ENCODE peak calls at places on chromosomes 5 and 9, in seven cellular contexts. L, R, I, K, M, Z and W are unnamed samples.

GRCh38 chr5:176648467-176649194 is 1.3 kb downstream of the TSPAN17 start:
- DNase-seq in M (peak), Z (no peak), I (no peak), L (no peak), R (no peak), K (no peak), W (no peak)

GRCh38 chr5:16970826-16971225 is 34.7 kb upstream of the MYO10 start:
- DNase-seq in L (no peak), K (no peak), M (no peak), I (no peak), R (no peak), Z (no peak), W (no peak)

GRCh38 chr5:102865510-102866314 is 110.6 kb downstream of the PAM start:
- DNase-seq in L (peak), I (peak), R (peak), M (no peak), K (peak), Z (peak), W (no peak)

GRCh38 chr5:176438959-176439757 is 9.0 kb upstream of the FAF2 start:
- DNase-seq in L (no peak), I (no peak), M (no peak), R (no peak), K (no peak), Z (no peak), W (no peak)

GRCh38 chr9:133782157-133783130 is 44.3 kb upstream of the SARDH start:
- DNase-seq in Z (peak), R (peak), K (peak), L (peak), I (peak), M (peak), W (peak)

GRCh38 chr9:130881516-130881915 is 15.1 kb downstream of the QRFP start:
- DNase-seq in L (no peak), K (no peak), R (no peak), Z (no peak), I (no peak), M (peak), W (no peak)

GRCh38 chr5:69374911-69375446 is 5.4 kb downstream of the RAD17 start:
- DNase-seq in M (no peak), L (no peak), I (no peak), Z (no peak), K (no peak), R (no peak), W (no peak)

GRCh38 chr5:40436535-40437237 is 243.0 kb upstream of the PTGER4 start:
- DNase-seq in R (no peak), L (no peak), Z (no peak), I (no peak), M (no peak), K (no peak), W (no peak)

GRCh38 chr9:131275332-131276106 is 791 bp downstream of the FAM78A start:
- DNase-seq in I (no peak), Z (no peak), K (no peak), M (peak), R (peak), L (peak), W (no peak)

GRCh38 chr5:143576721-143577484 is 173.4 kb upstream of the NR3C1 start:
- DNase-seq in R (no peak), I (no peak), L (no peak), M (no peak), K (no peak), Z (no peak), W (no peak)

GRCh38 chr9:108072740-108073139 is 583.2 kb upstream of the KLF4 start:
- DNase-seq in R (no peak), L (no peak), M (no peak), K (no peak), Z (no peak), I (no peak), W (no peak)

GRCh38 chr9:115350548-115350947 is 232.6 kb upstream of the TNC start:
- DNase-seq in M (no peak), K (no peak), Z (no peak), I (no peak), R (no peak), L (no peak), W (no peak)

GRCh38 chr5:31757813-31758212 is 118.9 kb downstream of the PDZD2 start:
- DNase-seq in R (no peak), M (no peak), L (no peak), K (peak), I (no peak), Z (no peak), W (no peak)

GRCh38 chr9:127567119-127567897 is 44.8 kb upstream of the STXBP1 start:
- DNase-seq in K (peak), Z (peak), I (no peak), M (peak), L (peak), R (no peak), W (no peak)

GRCh38 chr5:141557681-141558136 is 61.1 kb downstream of the DIAPH1 start:
- DNase-seq in Z (peak), K (peak), L (peak), R (peak), M (peak), I (peak), W (peak)

GRCh38 chr5:146043722-146044121 is 61.7 kb downstream of the PLAC8L1 start:
- DNase-seq in M (no peak), R (no peak), L (no peak), Z (no peak), I (no peak), K (no peak), W (no peak)

GRCh38 chr5:72510610-72511121 is 3.5 kb upstream of the ZNF366 start:
- DNase-seq in M (no peak), I (no peak), L (no peak), R (no peak), K (no peak), Z (no peak), W (no peak)

GRCh38 chr5:58466939-58467338 is 7.1 kb upstream of the PLK2 start:
- DNase-seq in L (peak), I (no peak), R (peak), Z (peak), M (no peak), K (no peak), W (no peak)

GRCh38 chr5:141637266-141637692 is 482 bp downstream of the RELL2 start:
- DNase-seq in L (peak), R (peak), I (no peak), K (peak), Z (peak), M (peak), W (no peak)

GRCh38 chr5:165956854-165957253 is 2334.6 kb upstream of the WWC1 start:
- DNase-seq in M (no peak), L (no peak), I (no peak), R (no peak), K (no peak), Z (no peak), W (no peak)

GRCh38 chr5:2699231-2699630 is 52.2 kb downstream of the IRX2 start:
- DNase-seq in I (no peak), L (no peak), R (no peak), Z (no peak), M (no peak), K (no peak), W (no peak)

GRCh38 chr5:2758632-2759031 is 7.2 kb upstream of the IRX2 start:
- DNase-seq in M (no peak), L (no peak), I (no peak), R (no peak), K (no peak), Z (no peak), W (no peak)

GRCh38 chr5:28344803-28345433 is 1306.5 kb upstream of the CDH9 start:
- DNase-seq in K (peak), Z (no peak), I (no peak), M (peak), R (peak), L (no peak), W (peak)

GRCh38 chr9:2050236-2050635 is 35.1 kb downstream of the SMARCA2 start:
- DNase-seq in M (no peak), L (no peak), Z (no peak), R (no peak), I (no peak), K (no peak), W (no peak)

GRCh38 chr5:50968296-50969206 is 302.1 kb downstream of the PARP8 start:
- DNase-seq in K (peak), Z (no peak), R (peak), I (no peak), M (no peak), L (no peak), W (no peak)

GRCh38 chr9:10059044-10059443 is 553.8 kb downstream of the PTPRD start:
- DNase-seq in L (no peak), K (no peak), Z (no peak), R (peak), I (no peak), M (no peak), W (peak)
- TF ChIP-seq POLR2AphosphoS5 in L (no peak), K (no peak), Z (no peak), R (no peak), I (no peak), M (no peak), W (no peak)

GRCh38 chr9:110777201-110777842 is 108.7 kb downstream of the MUSK start:
- DNase-seq in L (no peak), R (no peak), M (no peak), I (no peak), Z (no peak), K (no peak), W (peak)

GRCh38 chr9:110777843-110778215 is 109.2 kb downstream of the MUSK start:
- DNase-seq in M (no peak), K (no peak), L (no peak), R (no peak), Z (no peak), I (no peak), W (no peak)

GRCh38 chr9:110776207-110776606 is 107.6 kb downstream of the MUSK start:
- DNase-seq in R (no peak), I (no peak), K (no peak), L (no peak), M (no peak), Z (no peak), W (no peak)

GRCh38 chr9:110775724-110776123 is 107.1 kb downstream of the MUSK start:
- DNase-seq in M (no peak), L (no peak), K (no peak), I (no peak), Z (no peak), R (no peak), W (no peak)
- H3K27ac ChIP-seq in M (no peak), L (peak), K (no peak), I (no peak), Z (no peak), R (no peak), W (peak)

DNA sequence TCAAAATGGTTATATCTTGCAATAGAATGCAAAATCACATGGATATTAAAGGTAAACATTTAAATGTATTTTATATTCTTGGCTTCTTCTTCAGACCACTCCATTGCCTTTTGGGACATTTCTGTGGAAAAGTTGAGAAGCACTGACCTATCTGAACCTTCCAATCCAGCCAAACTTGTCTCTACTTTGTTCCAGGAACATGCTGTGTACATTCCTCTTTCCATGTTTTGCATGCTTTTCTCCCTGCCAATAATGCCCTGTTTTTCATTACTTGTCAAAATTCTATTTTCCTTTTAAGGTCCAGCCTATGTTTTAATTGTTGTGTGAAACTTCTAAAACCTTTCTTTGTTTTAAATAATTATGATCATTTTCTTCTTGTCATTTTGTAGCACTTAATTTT is 28.3 kb downstream of the JAK2 start:
- DNase-seq in K (no peak), L (no peak), M (no peak), Z (no peak), R (no peak), I (no peak), W (no peak)
- TF ChIP-seq POLR2AphosphoS5 in K (no peak), L (peak), M (no peak), Z (peak), R (no peak), I (no peak), W (no peak)

DNA sequence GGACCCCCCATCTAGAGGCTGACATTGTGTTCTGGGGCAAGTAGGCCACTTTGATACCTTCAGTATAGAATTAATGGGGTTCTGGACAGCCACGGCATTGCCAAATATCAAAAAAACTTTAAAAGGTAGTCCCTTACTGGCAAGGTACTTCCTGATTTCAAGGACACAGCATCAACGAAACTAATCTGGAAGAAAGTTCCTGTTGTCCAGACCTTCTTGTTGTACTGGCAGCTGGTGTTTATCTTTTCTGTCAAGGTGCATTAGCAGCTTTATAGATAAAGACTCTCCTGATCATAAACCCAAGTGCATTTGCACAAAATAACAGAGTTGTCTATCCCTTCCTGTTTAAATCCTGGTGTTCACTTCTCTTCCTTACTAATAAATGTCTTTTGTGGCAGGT is 23.7 kb upstream of the GOLGA1 start:
- DNase-seq in K (no peak), I (no peak), M (no peak), Z (no peak), L (no peak), R (no peak), W (no peak)
- H3K27ac ChIP-seq in K (no peak), I (no peak), M (peak), Z (no peak), L (no peak), R (no peak), W (peak)